ENCODE peak calls at places on chromosomes 3 and 15, in ten cellular contexts. One of them, this sample, is unnamed.

GRCh38 chr15:41561777-41562145 is 2.7 kb downstream of the TYRO3 start:
- DNase-seq in esophagus muscularis mucosa: no peak
- DNase-seq in body of pancreas: peak
- DNase-seq in heart left ventricle: peak
- DNase-seq in HepG2: no peak
- DNase-seq in NB4: no peak
- DNase-seq in HCT116: no peak
- DNase-seq in stomach: no peak
- DNase-seq in GM12878: no peak
- DNase-seq in ovary: peak
- DNase-seq in this sample: no peak

GRCh38 chr3:141526709-141527108 is 39.9 kb downstream of the RASA2 start:
- DNase-seq in body of pancreas: no peak
- DNase-seq in ovary: no peak
- DNase-seq in GM12878: no peak
- DNase-seq in HCT116: no peak
- DNase-seq in NB4: no peak
- DNase-seq in heart left ventricle: no peak
- DNase-seq in HepG2: no peak
- DNase-seq in esophagus muscularis mucosa: no peak
- DNase-seq in stomach: no peak
- DNase-seq in this sample: no peak

GRCh38 chr3:156826144-156826895 is at the start of gene LEKR1:
- DNase-seq in esophagus muscularis mucosa: no peak
- DNase-seq in body of pancreas: peak
- DNase-seq in ovary: peak
- DNase-seq in stomach: peak
- DNase-seq in NB4: peak
- DNase-seq in heart left ventricle: peak
- DNase-seq in HCT116: peak
- DNase-seq in HepG2: peak
- DNase-seq in GM12878: peak
- DNase-seq in this sample: peak

GRCh38 chr3:4741404-4742307 is 237.6 kb upstream of the BHLHE40 start:
- DNase-seq in heart left ventricle: peak
- DNase-seq in HCT116: peak
- DNase-seq in HepG2: peak
- DNase-seq in esophagus muscularis mucosa: peak
- DNase-seq in body of pancreas: peak
- DNase-seq in GM12878: no peak
- DNase-seq in NB4: peak
- DNase-seq in stomach: peak
- DNase-seq in ovary: peak
- DNase-seq in this sample: peak

GRCh38 chr15:35495075-35495474 is 50.9 kb downstream of the DPH6 start:
- DNase-seq in GM12878: no peak
- DNase-seq in esophagus muscularis mucosa: no peak
- DNase-seq in stomach: no peak
- DNase-seq in ovary: no peak
- DNase-seq in heart left ventricle: no peak
- DNase-seq in NB4: no peak
- DNase-seq in body of pancreas: no peak
- DNase-seq in HepG2: no peak
- DNase-seq in HCT116: no peak
- DNase-seq in this sample: no peak

GRCh38 chr15:22786868-22787698 is 639 bp downstream of the NIPA1 start:
- DNase-seq in esophagus muscularis mucosa: no peak
- DNase-seq in NB4: peak
- DNase-seq in body of pancreas: peak
- DNase-seq in GM12878: no peak
- DNase-seq in HepG2: peak
- DNase-seq in stomach: peak
- DNase-seq in HCT116: no peak
- DNase-seq in heart left ventricle: peak
- DNase-seq in ovary: no peak
- DNase-seq in this sample: no peak

GRCh38 chr3:24149032-24149431 is 203.9 kb downstream of the NR1D2 start:
- DNase-seq in heart left ventricle: no peak
- DNase-seq in body of pancreas: no peak
- DNase-seq in stomach: no peak
- DNase-seq in HCT116: no peak
- DNase-seq in NB4: no peak
- DNase-seq in ovary: no peak
- DNase-seq in esophagus muscularis mucosa: no peak
- DNase-seq in HepG2: no peak
- DNase-seq in GM12878: no peak
- DNase-seq in this sample: no peak

GRCh38 chr3:186694288-186695032 is 22.7 kb upstream of the KNG1 start:
- DNase-seq in HCT116: no peak
- DNase-seq in esophagus muscularis mucosa: no peak
- DNase-seq in stomach: no peak
- DNase-seq in heart left ventricle: no peak
- DNase-seq in body of pancreas: no peak
- DNase-seq in HepG2: no peak
- DNase-seq in ovary: no peak
- DNase-seq in NB4: no peak
- DNase-seq in GM12878: no peak
- DNase-seq in this sample: no peak

GRCh38 chr3:73270839-73271483 is 209.5 kb downstream of the EBLN2 start:
- DNase-seq in NB4: no peak
- DNase-seq in stomach: no peak
- DNase-seq in GM12878: no peak
- DNase-seq in ovary: no peak
- DNase-seq in HepG2: no peak
- DNase-seq in esophagus muscularis mucosa: no peak
- DNase-seq in heart left ventricle: no peak
- DNase-seq in HCT116: no peak
- DNase-seq in body of pancreas: peak
- DNase-seq in this sample: no peak

GRCh38 chr15:52076889-52077781 is 35.4 kb downstream of the BCL2L10 start:
- DNase-seq in NB4: peak
- DNase-seq in HepG2: peak
- DNase-seq in heart left ventricle: no peak
- DNase-seq in esophagus muscularis mucosa: no peak
- DNase-seq in stomach: no peak
- DNase-seq in HCT116: peak
- DNase-seq in ovary: no peak
- DNase-seq in body of pancreas: no peak
- DNase-seq in GM12878: peak
- DNase-seq in this sample: peak

GRCh38 chr3:57228734-57229505 is 1.4 kb downstream of the APPL1 start:
- DNase-seq in body of pancreas: no peak
- DNase-seq in ovary: no peak
- DNase-seq in stomach: no peak
- DNase-seq in heart left ventricle: no peak
- DNase-seq in HepG2: no peak
- DNase-seq in GM12878: no peak
- DNase-seq in NB4: peak
- DNase-seq in HCT116: no peak
- DNase-seq in esophagus muscularis mucosa: no peak
- DNase-seq in this sample: peak

GRCh38 chr3:66398228-66399025 is 102.4 kb downstream of the LRIG1 start:
- DNase-seq in esophagus muscularis mucosa: no peak
- DNase-seq in stomach: no peak
- DNase-seq in HCT116: no peak
- DNase-seq in heart left ventricle: no peak
- DNase-seq in HepG2: no peak
- DNase-seq in ovary: no peak
- DNase-seq in NB4: no peak
- DNase-seq in GM12878: no peak
- DNase-seq in body of pancreas: peak
- DNase-seq in this sample: no peak

GRCh38 chr3:29410200-29410599 is 129.3 kb downstream of the RBMS3 start:
- DNase-seq in ovary: no peak
- DNase-seq in GM12878: no peak
- DNase-seq in HCT116: no peak
- DNase-seq in stomach: no peak
- DNase-seq in NB4: no peak
- DNase-seq in heart left ventricle: no peak
- DNase-seq in body of pancreas: no peak
- DNase-seq in esophagus muscularis mucosa: no peak
- DNase-seq in HepG2: no peak
- DNase-seq in this sample: no peak

GRCh38 chr15:81394609-81395008 is 20.6 kb upstream of the TMC3 start:
- DNase-seq in stomach: no peak
- DNase-seq in GM12878: no peak
- DNase-seq in esophagus muscularis mucosa: no peak
- DNase-seq in heart left ventricle: no peak
- DNase-seq in NB4: no peak
- DNase-seq in body of pancreas: peak
- DNase-seq in HepG2: no peak
- DNase-seq in HCT116: no peak
- DNase-seq in ovary: no peak
- DNase-seq in this sample: no peak

GRCh38 chr15:73232771-73233170 is 136.0 kb downstream of the HCN4 start:
- DNase-seq in esophagus muscularis mucosa: no peak
- DNase-seq in HCT116: no peak
- DNase-seq in stomach: no peak
- DNase-seq in GM12878: no peak
- DNase-seq in ovary: no peak
- DNase-seq in NB4: no peak
- DNase-seq in body of pancreas: no peak
- DNase-seq in heart left ventricle: no peak
- DNase-seq in HepG2: no peak
- DNase-seq in this sample: no peak

GRCh38 chr3:29731050-29731449 is 450.2 kb downstream of the RBMS3 start:
- DNase-seq in GM12878: no peak
- DNase-seq in HCT116: no peak
- DNase-seq in ovary: no peak
- DNase-seq in NB4: no peak
- DNase-seq in heart left ventricle: no peak
- DNase-seq in stomach: no peak
- DNase-seq in esophagus muscularis mucosa: no peak
- DNase-seq in HepG2: no peak
- DNase-seq in body of pancreas: no peak
- DNase-seq in this sample: no peak

DNA sequence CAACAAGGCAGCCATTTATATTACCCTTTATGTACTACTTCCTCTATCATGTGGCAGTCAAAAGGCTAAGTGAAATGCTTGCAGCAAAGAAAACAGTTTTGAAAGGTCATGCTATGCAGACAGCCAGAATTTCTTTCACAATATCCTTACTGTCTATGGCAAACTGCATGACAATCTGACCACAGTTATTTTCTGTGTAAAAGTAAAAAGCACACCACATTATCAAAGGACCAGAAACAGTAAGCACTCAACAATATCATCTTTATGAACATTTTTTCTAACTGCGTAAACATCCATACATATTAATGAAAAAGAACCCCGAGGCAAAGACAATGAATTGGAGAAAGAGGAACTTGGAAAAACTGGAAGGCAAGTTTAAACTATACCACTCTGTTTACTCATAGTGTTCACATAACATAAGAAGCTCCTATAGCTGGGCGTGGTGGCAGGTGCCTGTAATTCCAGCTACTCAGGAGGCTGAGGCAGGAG is 47.9 kb downstream of the PIK3CB start:
- DNase-seq in esophagus muscularis mucosa: no peak
- DNase-seq in GM12878: no peak
- DNase-seq in NB4: peak
- DNase-seq in HepG2: peak
- DNase-seq in body of pancreas: no peak
- DNase-seq in HCT116: no peak
- DNase-seq in stomach: no peak
- DNase-seq in ovary: no peak
- DNase-seq in heart left ventricle: no peak
- DNase-seq in this sample: no peak
- TF ChIP-seq POLR2A in esophagus muscularis mucosa: no peak
- TF ChIP-seq POLR2A in GM12878: no peak
- TF ChIP-seq POLR2A in NB4: no peak
- TF ChIP-seq POLR2A in HepG2: no peak
- TF ChIP-seq POLR2A in body of pancreas: no peak
- TF ChIP-seq POLR2A in HCT116: no peak
- TF ChIP-seq POLR2A in stomach: no peak
- TF ChIP-seq POLR2A in ovary: no peak
- TF ChIP-seq POLR2A in heart left ventricle: no peak
- TF ChIP-seq POLR2A in this sample: no peak

GRCh38 chr3:28226020-28226419 is 15.4 kb upstream of the CMC1 start:
- DNase-seq in heart left ventricle: no peak
- DNase-seq in NB4: no peak
- DNase-seq in HepG2: no peak
- DNase-seq in GM12878: no peak
- DNase-seq in ovary: no peak
- DNase-seq in HCT116: no peak
- DNase-seq in body of pancreas: no peak
- DNase-seq in esophagus muscularis mucosa: no peak
- DNase-seq in stomach: no peak
- DNase-seq in this sample: no peak
- TF ChIP-seq POLR2A in heart left ventricle: no peak
- TF ChIP-seq POLR2A in NB4: no peak
- TF ChIP-seq POLR2A in HepG2: no peak
- TF ChIP-seq POLR2A in GM12878: no peak
- TF ChIP-seq POLR2A in ovary: no peak
- TF ChIP-seq POLR2A in HCT116: no peak
- TF ChIP-seq POLR2A in body of pancreas: no peak
- TF ChIP-seq POLR2A in esophagus muscularis mucosa: no peak
- TF ChIP-seq POLR2A in stomach: no peak
- TF ChIP-seq POLR2A in this sample: no peak

GRCh38 chr3:155303540-155303939 is 10.1 kb upstream of the STRIT1 start:
- DNase-seq in GM12878: no peak
- DNase-seq in NB4: no peak
- DNase-seq in HepG2: no peak
- DNase-seq in ovary: no peak
- DNase-seq in stomach: no peak
- DNase-seq in HCT116: no peak
- DNase-seq in body of pancreas: no peak
- DNase-seq in heart left ventricle: no peak
- DNase-seq in esophagus muscularis mucosa: no peak
- DNase-seq in this sample: no peak
- TF ChIP-seq POLR2A in GM12878: no peak
- TF ChIP-seq POLR2A in NB4: no peak
- TF ChIP-seq POLR2A in HepG2: no peak
- TF ChIP-seq POLR2A in ovary: no peak
- TF ChIP-seq POLR2A in stomach: no peak
- TF ChIP-seq POLR2A in HCT116: no peak
- TF ChIP-seq POLR2A in body of pancreas: no peak
- TF ChIP-seq POLR2A in heart left ventricle: no peak
- TF ChIP-seq POLR2A in esophagus muscularis mucosa: no peak
- TF ChIP-seq POLR2A in this sample: no peak

GRCh38 chr3:160676547-160677303 is at the start of gene ARL14:
- DNase-seq in HepG2: peak
- DNase-seq in esophagus muscularis mucosa: no peak
- DNase-seq in ovary: no peak
- DNase-seq in NB4: no peak
- DNase-seq in body of pancreas: peak
- DNase-seq in HCT116: peak
- DNase-seq in stomach: peak
- DNase-seq in GM12878: no peak
- DNase-seq in heart left ventricle: no peak
- DNase-seq in this sample: peak
- TF ChIP-seq POLR2A in HepG2: no peak
- TF ChIP-seq POLR2A in esophagus muscularis mucosa: no peak
- TF ChIP-seq POLR2A in ovary: no peak
- TF ChIP-seq POLR2A in NB4: no peak
- TF ChIP-seq POLR2A in body of pancreas: peak
- TF ChIP-seq POLR2A in HCT116: peak
- TF ChIP-seq POLR2A in stomach: no peak
- TF ChIP-seq POLR2A in GM12878: no peak
- TF ChIP-seq POLR2A in heart left ventricle: no peak
- TF ChIP-seq POLR2A in this sample: no peak

DNA sequence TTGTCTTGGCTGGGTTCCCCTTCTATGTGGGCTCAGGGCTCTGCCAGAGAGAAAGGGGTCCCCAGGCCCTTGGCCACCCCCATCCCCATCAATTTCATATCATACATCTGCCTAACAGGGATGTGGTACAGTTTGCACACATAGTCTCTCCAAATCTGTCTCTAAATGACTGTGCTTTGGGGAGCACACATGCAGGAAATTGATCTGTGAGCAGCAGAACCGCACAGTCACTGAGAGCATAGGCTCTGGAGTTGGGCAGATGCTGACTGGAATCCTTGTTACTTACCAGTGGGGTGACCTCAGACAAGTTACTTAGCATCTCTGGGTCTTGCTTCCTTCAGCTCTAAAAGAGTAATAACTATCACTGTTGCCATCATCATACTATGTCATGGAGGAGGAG is 273.9 kb downstream of the ABHD5 start:
- DNase-seq in ovary: no peak
- DNase-seq in GM12878: no peak
- DNase-seq in HepG2: no peak
- DNase-seq in heart left ventricle: no peak
- DNase-seq in NB4: no peak
- DNase-seq in esophagus muscularis mucosa: peak
- DNase-seq in HCT116: no peak
- DNase-seq in stomach: no peak
- DNase-seq in body of pancreas: no peak
- DNase-seq in this sample: no peak
- TF ChIP-seq POLR2A in ovary: no peak
- TF ChIP-seq POLR2A in GM12878: no peak
- TF ChIP-seq POLR2A in HepG2: no peak
- TF ChIP-seq POLR2A in heart left ventricle: no peak
- TF ChIP-seq POLR2A in NB4: no peak
- TF ChIP-seq POLR2A in esophagus muscularis mucosa: no peak
- TF ChIP-seq POLR2A in HCT116: no peak
- TF ChIP-seq POLR2A in stomach: no peak
- TF ChIP-seq POLR2A in body of pancreas: no peak
- TF ChIP-seq POLR2A in this sample: no peak

This sample was measured in H54.